ENCODE peak calls at places on chromosomes 5 and 9, in nine cellular contexts. O is heart left ventricle, F is uterus, I is fibroblast of lung, Q is PC-9, E is IMR-90, T is endothelial cell of umbilical vein, Z is sigmoid colon, N is psoas muscle. Y is an unnamed sample.

GRCh38 chr5:41527201-41527779 is 16.9 kb upstream of the PLCXD3 start:
- DNase-seq in O (peak), F (no peak), I (peak), Q (peak), E (peak), T (peak), Z (no peak), N (no peak), Y (no peak)

GRCh38 chr5:52989025-52989780 is at the start of gene ITGA2:
- DNase-seq in O (peak), F (peak), I (peak), Q (peak), E (peak), T (peak), Z (peak), N (peak), Y (peak)

GRCh38 chr5:83428890-83429289 is 42.7 kb upstream of the VCAN start:
- DNase-seq in O (no peak), F (no peak), I (no peak), Q (no peak), E (no peak), T (no peak), Z (no peak), N (no peak), Y (no peak)

GRCh38 chr5:137316346-137316736 is 182.8 kb downstream of the SPOCK1 start:
- DNase-seq in O (no peak), F (no peak), I (no peak), Q (no peak), E (peak), T (no peak), Z (no peak), N (no peak), Y (peak)

GRCh38 chr9:102650896-102651295 is 344.2 kb upstream of the CYLC2 start:
- DNase-seq in O (no peak), F (no peak), I (no peak), Q (no peak), E (no peak), T (no peak), Z (no peak), N (no peak), Y (no peak)

GRCh38 chr9:99040254-99040653 is 64.7 kb upstream of the TGFBR1 start:
- DNase-seq in O (no peak), F (no peak), I (no peak), Q (no peak), E (no peak), T (no peak), Z (no peak), N (no peak), Y (no peak)

GRCh38 chr5:16487448-16487847 is 21.8 kb upstream of the ZNF622 start:
- DNase-seq in O (no peak), F (no peak), I (no peak), Q (no peak), E (no peak), T (no peak), Z (no peak), N (no peak), Y (no peak)

GRCh38 chr5:133825631-133826289 is 142.7 kb downstream of the C5orf15 start:
- DNase-seq in O (peak), F (no peak), I (no peak), Q (no peak), E (no peak), T (no peak), Z (no peak), N (peak), Y (no peak)

GRCh38 chr9:127574089-127574921 is 37.8 kb upstream of the STXBP1 start:
- DNase-seq in O (no peak), F (no peak), I (no peak), Q (peak), E (no peak), T (no peak), Z (no peak), N (no peak), Y (no peak)

GRCh38 chr5:168120416-168121137 is 170.9 kb upstream of the WWC1 start:
- DNase-seq in O (no peak), F (no peak), I (no peak), Q (peak), E (no peak), T (no peak), Z (no peak), N (no peak), Y (no peak)

GRCh38 chr5:54329731-54330709 is 19.6 kb upstream of the ARL15 start:
- DNase-seq in O (no peak), F (no peak), I (peak), Q (peak), E (peak), T (no peak), Z (no peak), N (no peak), Y (no peak)

GRCh38 chr5:83368317-83368716 is 103.2 kb upstream of the VCAN start:
- DNase-seq in O (peak), F (no peak), I (peak), Q (no peak), E (peak), T (no peak), Z (no peak), N (peak), Y (no peak)

GRCh38 chr9:22119537-22120167 is 110.5 kb upstream of the CDKN2B start:
- DNase-seq in O (no peak), F (no peak), I (peak), Q (no peak), E (peak), T (peak), Z (no peak), N (no peak), Y (no peak)

GRCh38 chr5:143641549-143641955 is 170.4 kb upstream of the HMHB1 start:
- DNase-seq in O (no peak), F (no peak), I (peak), Q (no peak), E (peak), T (no peak), Z (no peak), N (no peak), Y (no peak)

GRCh38 chr5:96079075-96079474 is 117.4 kb upstream of the ELL2 start:
- DNase-seq in O (no peak), F (no peak), I (peak), Q (peak), E (peak), T (peak), Z (no peak), N (no peak), Y (no peak)

GRCh38 chr9:106503759-106504158 is 359.2 kb upstream of the ZNF462 start:
- DNase-seq in O (no peak), F (no peak), I (no peak), Q (no peak), E (no peak), T (no peak), Z (no peak), N (no peak), Y (no peak)

GRCh38 chr5:119072496-119072895 is 1.6 kb downstream of the DMXL1 start:
- DNase-seq in O (no peak), F (no peak), I (no peak), Q (no peak), E (no peak), T (no peak), Z (no peak), N (no peak), Y (no peak)

GRCh38 chr5:92952243-92952642 is 628.8 kb downstream of the NR2F1-AS1 start:
- DNase-seq in O (no peak), F (no peak), I (no peak), Q (no peak), E (no peak), T (no peak), Z (no peak), N (no peak), Y (no peak)

GRCh38 chr5:82004511-82004910 is 32.7 kb downstream of the ATG10 start:
- DNase-seq in O (no peak), F (no peak), I (peak), Q (no peak), E (peak), T (no peak), Z (no peak), N (no peak), Y (no peak)

GRCh38 chr5:45038366-45038987 is 229.7 kb downstream of the MRPS30 start:
- DNase-seq in O (no peak), F (no peak), I (peak), Q (no peak), E (peak), T (peak), Z (no peak), N (no peak), Y (no peak)

GRCh38 chr5:89047591-89047990 is 164.6 kb upstream of the MEF2C start:
- DNase-seq in O (no peak), F (no peak), I (no peak), Q (no peak), E (no peak), T (no peak), Z (no peak), N (no peak), Y (no peak)

GRCh38 chr5:143316844-143317631 is 86.4 kb downstream of the NR3C1 start:
- DNase-seq in O (no peak), F (no peak), I (peak), Q (no peak), E (no peak), T (peak), Z (no peak), N (no peak), Y (no peak)

GRCh38 chr9:133003671-133004090 is 25.2 kb downstream of the GFI1B start:
- DNase-seq in O (no peak), F (no peak), I (no peak), Q (no peak), E (no peak), T (no peak), Z (no peak), N (no peak), Y (peak)

GRCh38 chr9:132114102-132114707 is 34.5 kb upstream of the MED27 start:
- DNase-seq in O (peak), F (no peak), I (peak), Q (no peak), E (peak), T (peak), Z (no peak), N (peak), Y (peak)

GRCh38 chr9:38423273-38423938 is 848 bp downstream of the IGFBPL1 start:
- DNase-seq in O (no peak), F (no peak), I (no peak), Q (no peak), E (no peak), T (no peak), Z (peak), N (no peak), Y (peak)

GRCh38 chr5:35811108-35811741 is 45.5 kb upstream of the IL7R start:
- DNase-seq in O (no peak), F (no peak), I (no peak), Q (peak), E (peak), T (no peak), Z (no peak), N (no peak), Y (no peak)

GRCh38 chr9:33913541-33913940 is 96.6 kb downstream of the UBE2R2 start:
- DNase-seq in O (no peak), F (no peak), I (no peak), Q (no peak), E (no peak), T (peak), Z (no peak), N (no peak), Y (no peak)

GRCh38 chr5:132383261-132383660 is 13.8 kb downstream of the SLC22A5 start:
- DNase-seq in O (no peak), F (no peak), I (no peak), Q (no peak), E (no peak), T (no peak), Z (no peak), N (no peak), Y (no peak)

GRCh38 chr9:20353529-20353928 is 268.8 kb downstream of the MLLT3 start:
- DNase-seq in O (no peak), F (no peak), I (no peak), Q (no peak), E (no peak), T (no peak), Z (no peak), N (no peak), Y (no peak)

GRCh38 chr9:84670106-84670800 is 724 bp downstream of the NTRK2 start:
- DNase-seq in O (peak), F (no peak), I (no peak), Q (no peak), E (no peak), T (no peak), Z (no peak), N (no peak), Y (peak)

GRCh38 chr9:35406183-35406959 is 83.5 kb upstream of the RUSC2 start:
- DNase-seq in O (no peak), F (peak), I (peak), Q (no peak), E (no peak), T (no peak), Z (no peak), N (peak), Y (peak)

GRCh38 chr5:149672701-149673455 is 57.2 kb upstream of the PPARGC1B start:
- DNase-seq in O (no peak), F (no peak), I (no peak), Q (no peak), E (no peak), T (peak), Z (no peak), N (no peak), Y (no peak)

GRCh38 chr5:72855821-72856220 is 39.4 kb downstream of the TNPO1 start:
- DNase-seq in O (no peak), F (no peak), I (no peak), Q (no peak), E (no peak), T (no peak), Z (no peak), N (no peak), Y (no peak)

DNA sequence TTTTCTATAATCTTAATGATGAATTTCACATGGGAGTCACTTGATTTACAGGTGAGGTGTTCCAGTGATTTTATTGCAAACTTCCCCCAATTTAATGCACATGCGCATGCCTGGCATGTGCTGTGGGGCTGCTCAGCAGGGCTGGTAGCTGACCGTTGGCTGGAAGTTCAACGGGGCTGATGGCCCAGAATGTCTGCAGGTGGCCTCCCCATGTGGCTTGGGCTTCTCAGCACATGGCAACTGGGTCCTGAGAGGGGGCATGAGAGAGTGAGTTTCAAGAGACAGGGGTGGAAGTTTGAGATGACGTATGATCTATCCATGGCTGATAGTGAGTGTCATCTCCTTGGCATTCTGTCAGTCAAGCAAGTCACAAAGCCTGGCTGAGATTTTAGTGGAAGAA is 259.8 kb downstream of the ZSWIM6 start:
- DNase-seq in O (no peak), F (no peak), I (no peak), Q (no peak), E (no peak), T (no peak), Z (no peak), N (no peak), Y (no peak)
- H3K27ac ChIP-seq in O (no peak), F (no peak), I (no peak), Q (no peak), E (no peak), T (no peak), Z (no peak), N (no peak), Y (no peak)

DNA sequence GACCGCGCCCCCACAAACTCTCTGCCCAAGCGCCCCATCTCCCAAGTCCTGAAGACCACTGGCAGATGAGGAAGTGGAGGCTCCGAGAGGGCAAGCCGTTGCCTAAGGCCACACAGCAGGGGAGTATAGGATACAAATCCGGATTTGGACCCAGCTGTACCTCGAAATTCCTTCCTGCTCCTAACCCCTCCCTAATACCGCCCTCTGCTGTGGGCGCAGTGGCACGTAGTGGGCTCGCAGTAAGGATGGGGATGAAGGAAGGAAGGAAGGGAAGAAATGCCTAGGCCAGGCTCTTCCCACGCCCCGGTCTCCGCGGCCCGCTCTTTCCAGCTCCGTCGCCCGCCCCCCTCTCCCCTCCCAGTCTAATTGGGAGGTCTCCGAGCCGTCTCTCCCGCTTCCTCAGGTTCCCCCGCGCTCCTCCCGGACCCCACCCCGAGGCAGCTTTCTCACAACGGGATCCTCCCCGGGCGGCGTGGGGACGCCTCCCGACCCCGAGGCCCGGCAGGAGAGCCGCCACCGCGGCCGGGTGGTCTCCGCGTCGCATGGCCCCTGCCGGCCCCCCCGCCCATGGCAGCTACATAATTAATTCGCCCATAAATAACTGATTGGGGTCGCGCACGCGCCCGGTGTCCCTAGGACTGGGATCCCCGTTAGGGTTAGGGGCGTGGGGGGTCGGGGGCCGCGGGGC is 138.9 kb downstream of the C9orf50 start:
- DNase-seq in O (peak), F (peak), I (no peak), Q (no peak), E (no peak), T (peak), Z (no peak), N (no peak), Y (peak)
- TF ChIP-seq CTCF in O (no peak), F (peak), I (peak), Q (peak), E (peak), T (no peak), Z (no peak), N (no peak), Y (peak)

DNA sequence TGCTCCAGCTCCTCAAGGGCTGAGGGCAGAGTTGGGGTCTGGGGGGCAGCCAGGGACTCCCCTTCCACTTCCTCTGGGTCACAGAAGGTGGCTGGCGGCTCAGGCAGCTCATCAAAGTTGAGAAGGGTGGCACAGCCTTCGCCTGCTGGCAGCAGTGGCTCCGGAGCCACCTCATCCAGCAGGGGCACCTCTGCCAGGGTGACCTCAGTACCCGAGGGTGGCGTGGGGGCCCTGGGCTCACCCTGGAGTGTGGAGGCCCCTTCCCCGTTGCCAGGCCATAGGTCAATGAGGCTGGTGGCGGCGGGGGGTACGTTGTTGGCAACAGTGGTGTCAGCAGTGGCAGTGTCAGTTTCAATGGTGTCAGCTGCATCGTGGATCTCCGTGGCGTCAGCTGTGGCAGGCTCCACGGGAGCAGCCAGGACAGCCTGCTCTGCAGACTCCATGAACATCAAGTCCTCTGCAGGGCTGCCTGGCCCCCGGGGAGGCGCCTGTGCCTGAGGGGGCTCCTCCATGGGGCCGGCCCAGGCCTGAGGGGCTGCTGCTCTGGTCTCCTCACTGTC is 11.6 kb downstream of the PRR7 start:
- DNase-seq in O (no peak), F (no peak), I (no peak), Q (no peak), E (no peak), T (no peak), Z (peak), N (no peak), Y (peak)
- H3K27ac ChIP-seq in O (no peak), F (no peak), I (peak), Q (no peak), E (no peak), T (peak), Z (peak), N (no peak), Y (peak)

DNA sequence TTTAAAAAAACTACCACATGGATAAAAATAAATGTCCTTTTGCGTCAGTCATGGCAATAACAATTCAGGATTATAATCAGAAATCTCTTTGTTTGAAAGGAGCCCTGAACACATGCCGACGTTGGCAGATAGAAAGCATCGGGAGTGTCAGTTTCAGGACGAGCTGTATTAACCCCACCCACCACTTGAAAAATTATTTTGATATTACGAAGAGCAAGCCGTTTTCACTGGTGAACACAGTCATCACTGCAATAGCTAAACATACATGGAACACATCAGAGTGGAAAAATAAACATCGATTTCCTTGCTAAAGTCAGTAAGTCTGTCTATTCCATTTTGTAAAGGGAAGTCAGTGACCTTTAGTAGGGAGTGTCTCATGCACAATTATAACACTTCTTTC is 266.4 kb upstream of the FBXL7 start:
- DNase-seq in O (no peak), F (no peak), I (peak), Q (no peak), E (peak), T (no peak), Z (no peak), N (no peak), Y (no peak)
- TF ChIP-seq CTCF in O (no peak), F (no peak), I (no peak), Q (no peak), E (no peak), T (no peak), Z (no peak), N (no peak), Y (no peak)

DNA sequence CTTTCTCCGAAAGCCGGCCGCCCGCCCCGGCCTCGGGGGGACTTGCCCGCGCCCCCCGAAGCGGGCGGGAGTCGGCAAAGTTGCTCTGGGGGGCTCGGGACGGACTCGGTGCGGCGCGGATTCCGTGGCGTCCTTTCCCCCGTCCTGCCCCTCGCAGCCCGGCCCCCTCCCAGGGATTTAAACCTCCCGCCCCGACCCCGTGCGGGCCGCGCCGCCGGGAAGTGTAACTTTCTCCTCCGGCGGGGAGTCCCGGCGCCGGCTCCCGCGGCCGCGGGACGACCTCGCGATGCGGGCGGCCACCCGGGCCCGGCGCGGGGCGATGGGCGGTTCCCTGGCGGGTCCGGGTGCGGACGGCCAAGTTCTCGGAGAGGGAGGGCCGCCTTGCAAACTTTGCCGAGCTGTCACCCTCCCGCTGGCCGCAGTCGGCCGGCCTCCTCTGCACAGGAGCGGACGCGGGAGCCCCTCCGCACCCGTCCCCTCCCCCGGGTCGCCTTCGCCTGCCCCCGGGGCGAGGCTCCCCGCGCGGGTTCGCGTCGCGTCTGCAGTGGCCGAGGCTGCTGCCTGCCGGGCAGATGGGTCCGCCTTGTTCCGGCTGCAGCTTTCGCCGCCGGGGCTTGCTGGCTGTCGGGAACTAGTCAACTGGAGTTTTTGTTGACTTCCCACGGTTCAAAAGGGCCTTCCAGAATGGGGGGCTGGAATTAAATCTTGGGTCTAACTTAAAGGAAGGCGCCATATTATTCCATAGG is 765 bp downstream of the PBX3 start:
- DNase-seq in O (peak), F (peak), I (no peak), Q (no peak), E (no peak), T (peak), Z (peak), N (peak), Y (peak)
- H3K27ac ChIP-seq in O (peak), F (peak), I (peak), Q (no peak), E (peak), T (peak), Z (peak), N (peak), Y (peak)

Y was measured in endodermal cell.